ENCODE peak calls at places on chromosomes 1 and 21, in six cellular contexts. A, R, S, V, T and P are unnamed samples.

GRCh38 chr1:55713516-55713915 is 498.4 kb upstream of the USP24 start:
- DNase-seq in A (no peak), R (no peak), S (no peak), V (no peak), T (no peak), P (no peak)

GRCh38 chr1:178953538-178954207 is 72.0 kb upstream of the FAM20B start:
- DNase-seq in T (no peak), S (peak; percentile 62), V (no peak), A (no peak), R (no peak), P (no peak)

GRCh38 chr1:244074559-244075171 is 23.6 kb downstream of the ZBTB18 start:
- DNase-seq in A (no peak), V (no peak), S (no peak), T (no peak), R (no peak), P (no peak)

GRCh38 chr1:231407537-231408396 is 14.3 kb downstream of the EGLN1 start:
- DNase-seq in S (no peak), A (peak; percentile 54), R (no peak), T (no peak), V (no peak), P (no peak)

GRCh38 chr1:235138821-235139220 is 10.2 kb upstream of the TOMM20 start:
- DNase-seq in T (no peak), S (no peak), V (no peak), A (no peak), R (no peak), P (no peak)

GRCh38 chr1:19066874-19067186 is 110.4 kb upstream of the IFFO2 start:
- DNase-seq in R (no peak), S (no peak), T (no peak), A (no peak), V (no peak), P (no peak)

GRCh38 chr1:29736582-29737188 is 500.4 kb downstream of the PTPRU start:
- DNase-seq in V (no peak), A (peak; percentile 76), T (peak; percentile 72), S (no peak), R (peak; percentile 3), P (peak; percentile 45)

GRCh38 chr1:17588048-17588781 is 48.7 kb downstream of the ARHGEF10L start:
- DNase-seq in S (no peak), A (peak; percentile 64), T (no peak), V (no peak), R (no peak), P (no peak)

GRCh38 chr1:85275701-85276289 is 637 bp downstream of the BCL10 start:
- DNase-seq in R (no peak), V (no peak), A (no peak), T (no peak), S (no peak), P (peak; percentile 46)

GRCh38 chr1:50704126-50704525 is 255.9 kb downstream of the FAF1 start:
- DNase-seq in A (peak; percentile 62), T (peak; percentile 63), V (no peak), R (peak; percentile 25), S (no peak), P (no peak)

GRCh38 chr1:215257280-215257679 is 174.7 kb downstream of the KCNK2 start:
- DNase-seq in R (no peak), S (no peak), A (peak; percentile 16), T (no peak), V (no peak), P (no peak)

GRCh38 chr1:3050603-3051002 is 18.4 kb upstream of the PRDM16 start:
- DNase-seq in V (peak; percentile 5), T (no peak), A (no peak), S (no peak), R (no peak), P (no peak)

GRCh38 chr1:167747988-167748387 is 26.2 kb downstream of the MPZL1 start:
- DNase-seq in V (no peak), T (no peak), S (no peak), R (no peak), A (no peak), P (no peak)

GRCh38 chr21:36512971-36513370 is 33.0 kb upstream of the CLDN14 start:
- DNase-seq in V (no peak), T (no peak), S (no peak), R (no peak), A (no peak), P (no peak)

GRCh38 chr1:223731076-223731770 is 18.9 kb downstream of the CAPN2 start:
- DNase-seq in S (peak; percentile 86), R (no peak), V (peak; percentile 73), A (peak; percentile 70), T (peak; percentile 78), P (peak; percentile 85)

GRCh38 chr1:224623743-224624333 is 7.7 kb downstream of the CNIH3 start:
- DNase-seq in S (no peak), T (no peak), R (no peak), V (no peak), A (peak; percentile 93), P (no peak)

GRCh38 chr1:236308827-236309226 is 27.1 kb upstream of the ERO1B start:
- DNase-seq in V (no peak), A (no peak), S (no peak), T (no peak), R (no peak), P (no peak)

GRCh38 chr1:84688461-84689061 is 1.7 kb downstream of the SSX2IP start:
- DNase-seq in T (peak; percentile 23), S (no peak), R (no peak), V (no peak), A (peak; percentile 62), P (no peak)

GRCh38 chr1:161390559-161390858 is 22.8 kb upstream of the CFAP126 start:
- DNase-seq in A (peak; percentile 61), R (no peak), V (no peak), S (no peak), T (no peak), P (no peak)

GRCh38 chr1:2085080-2085479 is 34.9 kb downstream of the PRKCZ start:
- DNase-seq in S (no peak), V (no peak), A (no peak), R (no peak), T (no peak), P (no peak)

GRCh38 chr1:162625624-162626023 is 6.6 kb upstream of the DDR2 start:
- DNase-seq in R (no peak), A (no peak), T (no peak), V (no peak), S (no peak), P (no peak)

GRCh38 chr1:43867946-43868740 is 65.5 kb upstream of the ARTN start:
- DNase-seq in V (no peak), R (no peak), A (peak; percentile 77), S (no peak), T (no peak), P (no peak)

DNA sequence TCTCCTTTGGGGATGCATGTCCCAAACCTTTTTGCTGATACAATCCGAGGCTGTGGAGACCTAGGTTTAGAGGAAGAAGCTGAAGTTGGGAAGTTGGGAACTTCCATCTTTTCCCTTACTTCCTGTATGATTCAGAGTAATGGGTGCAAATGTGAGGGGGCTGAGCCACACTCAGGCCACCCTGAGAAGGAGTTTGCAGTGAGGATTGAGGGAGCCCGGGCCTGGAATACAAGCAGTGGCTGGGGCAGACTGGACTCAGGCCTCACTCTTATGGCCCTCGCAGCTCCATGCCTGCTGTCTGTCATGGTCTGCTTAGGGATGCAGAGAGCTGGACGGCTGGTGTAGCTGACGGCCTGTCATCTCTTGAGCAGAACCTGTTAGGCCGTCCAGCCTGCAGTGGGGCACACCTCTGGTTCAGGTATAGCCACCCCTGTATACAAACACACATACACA is 73.7 kb upstream of the RAB4A start:
- DNase-seq in A (no peak), T (no peak), R (no peak), S (no peak), V (no peak), P (no peak)
- TF ChIP-seq CTCF in A (no peak), T (no peak), R (no peak), S (no peak), V (no peak), P (no peak)

DNA sequence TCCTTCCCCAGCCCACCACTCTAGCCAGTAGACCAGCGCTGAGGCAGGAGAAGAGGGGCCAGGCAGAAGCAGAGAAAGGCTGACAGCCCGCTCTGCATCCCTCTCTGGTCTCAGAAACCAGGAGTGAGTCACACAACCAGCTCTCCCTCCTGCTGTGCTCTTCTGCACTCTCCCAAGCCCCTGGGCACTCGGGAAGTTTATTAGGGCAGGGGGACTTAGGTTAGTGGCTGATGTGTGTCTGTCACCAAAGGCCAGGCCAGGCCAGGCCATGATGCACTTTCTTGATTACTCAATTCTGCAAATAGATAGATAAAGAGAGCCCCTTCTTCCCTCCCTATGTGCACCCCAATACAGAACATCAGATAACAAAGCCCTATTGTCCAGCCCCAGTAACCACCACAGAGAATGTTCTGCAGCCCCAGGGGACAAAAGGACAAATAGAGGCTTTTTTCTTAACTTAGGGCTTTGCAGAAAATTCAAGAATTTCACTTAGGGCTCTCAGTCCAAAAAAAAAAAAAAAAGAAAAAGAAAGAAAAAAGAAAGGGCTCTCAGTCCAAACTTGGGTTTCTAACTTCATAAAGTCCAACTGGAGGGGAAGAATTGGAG is 52.9 kb upstream of the CNTN2 start:
- DNase-seq in A (no peak), V (no peak), R (no peak), T (no peak), S (no peak), P (no peak)
- TF ChIP-seq CTCF in A (no peak), V (no peak), R (no peak), T (no peak), S (no peak), P (no peak)

GRCh38 chr1:171379846-171380245 is 65.9 kb downstream of the FMO4 start:
- DNase-seq in R (no peak), S (no peak), T (no peak), A (peak; percentile 22), V (no peak), P (no peak)
- TF ChIP-seq CTCF in R (no peak), S (no peak), T (no peak), A (no peak), V (no peak), P (no peak)

GRCh38 chr1:225883616-225884265 is 1.6 kb upstream of the TMEM63A start:
- DNase-seq in V (no peak), R (no peak), S (peak; percentile 29), T (no peak), A (no peak), P (no peak)

GRCh38 chr1:225882008-225882698 is at the start of gene TMEM63A:
- DNase-seq in V (peak; percentile 81), A (peak; percentile 93), T (peak; percentile 90), S (peak; percentile 98), R (peak; percentile 92), P (peak; percentile 93)

GRCh38 chr1:225880636-225881035 is 1.5 kb downstream of the TMEM63A start:
- DNase-seq in R (no peak), T (no peak), V (no peak), S (no peak), A (no peak), P (no peak)

GRCh38 chr1:225881081-225882007 is 836 bp downstream of the TMEM63A start:
- DNase-seq in T (no peak), R (no peak), V (no peak), A (peak; percentile 66), S (peak; percentile 82), P (no peak)

GRCh38 chr1:225882699-225883615 is 777 bp upstream of the TMEM63A start:
- DNase-seq in R (peak; percentile 60), A (peak; percentile 73), S (peak; percentile 71), T (peak; percentile 46), V (no peak), P (peak; percentile 73)
- TF ChIP-seq CTCF in R (no peak), A (no peak), S (no peak), T (peak; percentile 8), V (no peak), P (no peak)

GRCh38 chr21:27213328-27213727 is 246.4 kb upstream of the ADAMTS5 start:
- DNase-seq in T (peak; percentile 6), V (no peak), R (no peak), A (peak; percentile 41), S (no peak), P (no peak)
- TF ChIP-seq CTCF in T (no peak), V (no peak), R (no peak), A (peak; percentile 43), S (no peak), P (no peak)